ENCODE peak calls at places on chromosome 22, in eight cellular contexts. J, Y, A, Q, W, U, C and M are unnamed samples.
A peak's percentile ranks its signal among the peaks of the same experiment; 100 is the strongest.

GRCh38 chr22:39089928-39090327 is 7.1 kb upstream of the APOBEC3H start:
- DNase-seq in J (no peak), Y (no peak), A (no peak), Q (no peak), W (no peak), U (no peak), C (no peak), M (no peak)

GRCh38 chr22:19066531-19067271 is 55.5 kb downstream of the DGCR2 start:
- DNase-seq in J (no peak), Y (no peak), A (peak; percentile 61), Q (peak; percentile 44), W (no peak), U (no peak), C (no peak), M (no peak)

GRCh38 chr22:50027639-50028537 is 15.3 kb upstream of the IL17REL start:
- DNase-seq in J (peak; percentile 69), Y (no peak), A (peak; percentile 55), Q (peak; percentile 73), W (no peak), U (peak; percentile 87), C (no peak), M (no peak)

GRCh38 chr22:50604623-50605348 is 4.2 kb downstream of the MAPK8IP2 start:
- DNase-seq in J (no peak), Y (no peak), A (peak; percentile 57), Q (peak; percentile 65), W (no peak), U (no peak), C (no peak), M (no peak)

GRCh38 chr22:27129266-27129665 is 471.9 kb downstream of the MIAT start:
- DNase-seq in J (no peak), Y (no peak), A (no peak), Q (no peak), W (no peak), U (no peak), C (no peak), M (no peak)

GRCh38 chr22:19886605-19887250 is 32.1 kb upstream of the GNB1L start:
- DNase-seq in J (peak; percentile 71), Y (no peak), A (no peak), Q (peak; percentile 91), W (no peak), U (no peak), C (no peak), M (no peak)

GRCh38 chr22:28670153-28670552 is 9.5 kb downstream of the TTC28 start:
- DNase-seq in J (no peak), Y (no peak), A (no peak), Q (no peak), W (no peak), U (no peak), C (no peak), M (no peak)

GRCh38 chr22:44574057-44574456 is 76.0 kb upstream of the RTL6 start:
- DNase-seq in J (peak; percentile 61), Y (no peak), A (peak; percentile 82), Q (no peak), W (peak; percentile 19), U (peak; percentile 55), C (no peak), M (peak; percentile 47)

GRCh38 chr22:17846326-17846992 is 72.2 kb upstream of the BID start:
- DNase-seq in J (no peak), Y (no peak), A (peak; percentile 77), Q (no peak), W (no peak), U (no peak), C (no peak), M (peak; percentile 47)

GRCh38 chr22:49724893-49725489 is 102.7 kb downstream of the BRD1 start:
- DNase-seq in J (no peak), Y (peak; percentile 92), A (no peak), Q (peak; percentile 88), W (peak; percentile 10), U (peak; percentile 56), C (peak; percentile 92), M (peak; percentile 31)

GRCh38 chr22:17087176-17088131 is 2.7 kb downstream of the IL17RA start:
- DNase-seq in J (peak; percentile 43), Y (no peak), A (peak; percentile 50), Q (no peak), W (no peak), U (no peak), C (no peak), M (no peak)

GRCh38 chr22:39308614-39309363 is 10.6 kb downstream of the RPL3 start:
- DNase-seq in J (peak; percentile 88), Y (no peak), A (peak; percentile 89), Q (peak; percentile 74), W (peak; percentile 92), U (no peak), C (no peak), M (no peak)

GRCh38 chr22:39405346-39406085 is 5.9 kb downstream of the TAB1 start:
- DNase-seq in J (no peak), Y (no peak), A (no peak), Q (peak; percentile 43), W (no peak), U (no peak), C (no peak), M (no peak)

DNA sequence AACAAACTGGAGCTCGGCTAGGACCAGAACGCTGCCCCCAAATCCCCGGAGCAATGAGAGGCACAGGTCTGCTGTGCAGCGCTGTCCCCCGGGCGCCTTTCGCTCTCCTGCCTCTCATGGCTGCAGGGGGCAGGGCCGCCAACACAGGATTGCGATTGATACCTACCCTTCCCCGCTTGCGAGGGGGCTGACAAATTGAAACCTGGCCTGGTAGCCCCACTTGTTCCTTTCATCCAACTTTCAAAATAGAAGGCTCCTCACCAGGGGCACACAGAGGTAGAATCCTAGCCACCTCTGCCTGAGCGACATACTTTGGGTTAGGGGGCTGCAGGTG is 642 bp upstream of the CASTOR1 start:
- DNase-seq in J (no peak), Y (no peak), A (no peak), Q (no peak), W (no peak), U (no peak), C (no peak), M (no peak)
- TF ChIP-seq POLR2AphosphoS5 in J (no peak), Y (no peak), A (no peak), Q (no peak), W (no peak), U (no peak), C (no peak), M (no peak)

DNA sequence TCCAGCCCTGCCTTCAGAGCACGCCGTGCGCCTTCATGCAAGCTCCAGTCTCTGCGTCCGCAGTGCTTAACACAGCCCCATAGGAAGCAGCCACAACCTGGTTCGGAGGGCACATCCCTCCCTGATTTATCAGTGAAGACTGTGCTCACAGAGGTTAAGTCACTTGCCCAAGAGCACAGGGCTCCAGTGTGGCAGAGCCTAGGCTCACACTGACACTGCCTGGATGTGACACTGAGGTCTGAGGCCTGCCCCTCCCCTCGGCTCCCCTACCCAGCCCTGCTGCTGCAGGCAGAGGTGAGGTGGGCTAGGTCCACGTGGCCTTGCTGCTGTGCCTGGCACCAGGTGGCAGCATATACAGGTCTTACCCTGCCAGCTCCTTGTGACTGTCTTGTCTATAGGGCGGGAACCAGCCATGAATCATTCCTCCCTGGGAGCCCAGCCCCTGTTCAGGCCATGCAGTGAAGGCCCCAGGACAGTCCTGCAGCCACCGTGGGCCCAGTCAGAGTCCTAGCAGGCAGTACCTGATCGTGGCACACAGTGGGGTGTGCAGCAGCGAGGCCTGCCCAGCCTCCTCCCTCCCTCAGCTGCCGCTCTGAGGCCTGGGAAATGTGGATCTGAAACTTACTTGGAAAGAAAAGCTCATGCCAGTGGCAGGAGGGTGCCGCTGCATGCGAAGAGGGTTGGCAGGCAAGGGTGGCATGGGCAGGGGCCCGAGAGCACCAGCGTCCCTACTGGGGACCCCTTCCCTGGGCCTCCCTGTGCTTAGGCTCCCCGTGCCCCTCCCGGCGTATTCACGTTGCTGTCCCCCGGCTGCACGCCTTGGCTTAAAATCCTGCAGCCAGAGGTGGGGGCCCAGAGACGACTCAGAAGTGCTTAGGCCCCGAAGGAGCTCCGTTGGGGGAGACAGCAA is 1.2 kb upstream of the CERK start:
- DNase-seq in J (no peak), Y (no peak), A (no peak), Q (no peak), W (peak; percentile 81), U (no peak), C (peak; percentile 67), M (peak; percentile 61)
- TF ChIP-seq CTCF in J (no peak), Y (no peak), A (no peak), Q (peak; percentile 39), W (peak; percentile 62), U (no peak), C (no peak), M (no peak)

GRCh38 chr22:21592422-21592821 is 24.9 kb downstream of the UBE2L3 start:
- DNase-seq in J (no peak), Y (no peak), A (no peak), Q (no peak), W (no peak), U (no peak), C (no peak), M (no peak)

GRCh38 chr22:21590809-21591641 is 23.5 kb downstream of the UBE2L3 start:
- DNase-seq in J (no peak), Y (no peak), A (no peak), Q (no peak), W (no peak), U (no peak), C (no peak), M (peak; percentile 10)

GRCh38 chr22:21589415-21589814 is 21.9 kb downstream of the UBE2L3 start:
- DNase-seq in J (no peak), Y (no peak), A (no peak), Q (no peak), W (no peak), U (no peak), C (no peak), M (no peak)

GRCh38 chr22:21593406-21594232 is 26.1 kb downstream of the UBE2L3 start:
- DNase-seq in J (no peak), Y (no peak), A (no peak), Q (no peak), W (no peak), U (no peak), C (peak; percentile 56), M (no peak)

GRCh38 chr22:21591695-21592094 is 24.2 kb downstream of the UBE2L3 start:
- DNase-seq in J (no peak), Y (no peak), A (no peak), Q (no peak), W (no peak), U (no peak), C (no peak), M (no peak)
- H3K36me3 ChIP-seq in J (peaks cover 37% of the 10 kb centered on the region), Y (peaks cover 48% of the 10 kb centered on the region), A (peaks cover 43% of the 10 kb centered on the region), Q (peaks cover 33% of the 10 kb centered on the region), W (peaks cover 34% of the 10 kb centered on the region), U (no peaks in the 10 kb centered on the region), C (peaks cover 21% of the 10 kb centered on the region), M (peaks cover 12% of the 10 kb centered on the region)

GRCh38 chr22:46052801-46053562 is 76.0 kb upstream of the WNT7B start:
- DNase-seq in J (peak; percentile 76), Y (no peak), A (peak; percentile 78), Q (peak; percentile 89), W (no peak), U (peak; percentile 53), C (no peak), M (no peak)

GRCh38 chr22:46052331-46052771 is 75.4 kb upstream of the WNT7B start:
- DNase-seq in J (peak; percentile 69), Y (no peak), A (peak; percentile 72), Q (peak; percentile 77), W (no peak), U (peak; percentile 45), C (no peak), M (no peak)

GRCh38 chr22:46054878-46055158 is 77.9 kb upstream of the WNT7B start:
- DNase-seq in J (no peak), Y (no peak), A (no peak), Q (no peak), W (no peak), U (no peak), C (no peak), M (no peak)

GRCh38 chr22:46054091-46054877 is 77.3 kb upstream of the WNT7B start:
- DNase-seq in J (peak; percentile 83), Y (no peak), A (peak; percentile 90), Q (peak; percentile 94), W (no peak), U (peak; percentile 71), C (no peak), M (no peak)

GRCh38 chr22:46053563-46054090 is 76.7 kb upstream of the WNT7B start:
- DNase-seq in J (peak; percentile 87), Y (no peak), A (peak; percentile 93), Q (peak; percentile 94), W (no peak), U (peak; percentile 76), C (no peak), M (peak; percentile 87)
- TF ChIP-seq POLR2AphosphoS5 in J (peak; percentile 52), Y (peak; percentile 79), A (peak; percentile 78), Q (peak; percentile 91), W (peak; percentile 72), U (peak; percentile 79), C (no peak), M (peak; percentile 28)